ENCODE peak calls at places on chromosomes 4 and X, in four cellular contexts. C is HepG2, T is K562, M is WTC11. F is an unnamed sample.

GRCh38 chrX:154355776-154356140 is 18.7 kb downstream of the FLNA start:
- DNase-seq in T (no peak), C (no peak), M (no peak), F (no peak)

GRCh38 chr4:147492761-147493160 is 11.9 kb downstream of the EDNRA start:
- DNase-seq in T (no peak), C (no peak), M (no peak), F (no peak)

GRCh38 chr4:80266267-80266901 is at the start of gene FGF5:
- DNase-seq in T (peak; percentile 88), M (peak; percentile 52), C (no peak), F (peak; percentile 53)

GRCh38 chr4:97994765-97995465 is 148.4 kb downstream of the STPG2 start:
- DNase-seq in M (no peak), T (no peak), C (no peak), F (no peak)

GRCh38 chrX:125710403-125711062 is 390.9 kb downstream of the TEX13C start:
- DNase-seq in M (no peak), T (no peak), C (no peak), F (no peak)

GRCh38 chr4:15436515-15436914 is 8.7 kb downstream of the C1QTNF7 start:
- DNase-seq in M (no peak), T (no peak), C (no peak), F (no peak)

GRCh38 chrX:10722804-10723364 is 102.5 kb upstream of the MID1 start:
- DNase-seq in M (peak; percentile 67), T (peak; percentile 49), C (no peak), F (peak; percentile 71)

GRCh38 chr4:88005086-88005485 is 2.3 kb upstream of the PKD2 start:
- DNase-seq in C (no peak), M (no peak), T (no peak), F (no peak)

GRCh38 chrX:98068210-98068609 is 1184.5 kb downstream of the RPA4 start:
- DNase-seq in M (no peak), C (no peak), T (no peak), F (no peak)

GRCh38 chr4:68388347-68388746 is 38.5 kb upstream of the YTHDC1 start:
- DNase-seq in C (no peak), T (no peak), M (no peak), F (no peak)

GRCh38 chr4:68385267-68385666 is 35.4 kb upstream of the YTHDC1 start:
- DNase-seq in C (no peak), M (no peak), T (no peak), F (no peak)

GRCh38 chr4:68378226-68378625 is 28.3 kb upstream of the YTHDC1 start:
- DNase-seq in M (no peak), C (no peak), T (no peak), F (no peak)

DNA sequence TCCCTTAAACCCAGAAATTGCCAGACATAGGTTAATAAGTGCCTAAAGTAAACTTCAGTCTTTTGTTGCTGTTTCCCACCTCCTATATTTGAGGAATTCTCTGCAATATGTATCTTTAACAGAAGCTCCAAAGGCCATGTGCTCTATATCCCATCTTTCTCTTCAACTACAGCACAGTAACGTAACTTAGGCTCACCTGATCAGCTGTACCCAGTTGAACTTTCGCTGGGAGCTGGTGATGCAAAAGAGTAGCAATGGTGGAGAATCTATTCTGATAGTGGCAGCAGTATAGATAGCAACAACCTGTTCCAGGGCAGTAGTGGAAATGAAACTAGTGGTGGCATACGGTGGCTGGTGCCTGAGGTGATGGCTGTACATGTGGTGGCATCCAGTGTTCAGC is 33.2 kb upstream of the YTHDC1 start:
- DNase-seq in T (no peak), C (peak; percentile 15), M (no peak), F (no peak)
- TF ChIP-seq CREB1 in T (no peak), C (no peak), M (no peak), F (no peak)

DNA sequence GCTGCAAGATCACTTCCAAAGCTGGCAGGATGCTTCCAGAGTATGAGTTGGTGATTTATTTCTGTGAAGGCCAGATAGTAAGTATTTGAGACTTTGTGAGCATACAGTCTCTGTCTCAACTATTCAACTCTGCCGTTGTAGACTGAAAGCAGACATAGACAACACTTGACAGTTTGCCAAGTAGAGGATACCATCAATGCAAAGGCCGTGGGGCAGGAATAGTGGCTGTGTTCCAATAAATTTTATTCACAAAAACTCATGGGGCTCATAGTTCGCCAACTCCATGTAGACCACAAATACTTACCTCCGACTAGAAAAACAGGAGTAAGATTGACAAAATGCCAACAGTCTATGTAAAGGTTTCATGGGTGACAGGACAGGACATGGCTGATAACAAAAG is 3.7 kb upstream of the PIR start:
- DNase-seq in M (no peak), T (no peak), C (no peak), F (no peak)
- TF ChIP-seq CREB1 in M (no peak), T (no peak), C (no peak), F (no peak)

DNA sequence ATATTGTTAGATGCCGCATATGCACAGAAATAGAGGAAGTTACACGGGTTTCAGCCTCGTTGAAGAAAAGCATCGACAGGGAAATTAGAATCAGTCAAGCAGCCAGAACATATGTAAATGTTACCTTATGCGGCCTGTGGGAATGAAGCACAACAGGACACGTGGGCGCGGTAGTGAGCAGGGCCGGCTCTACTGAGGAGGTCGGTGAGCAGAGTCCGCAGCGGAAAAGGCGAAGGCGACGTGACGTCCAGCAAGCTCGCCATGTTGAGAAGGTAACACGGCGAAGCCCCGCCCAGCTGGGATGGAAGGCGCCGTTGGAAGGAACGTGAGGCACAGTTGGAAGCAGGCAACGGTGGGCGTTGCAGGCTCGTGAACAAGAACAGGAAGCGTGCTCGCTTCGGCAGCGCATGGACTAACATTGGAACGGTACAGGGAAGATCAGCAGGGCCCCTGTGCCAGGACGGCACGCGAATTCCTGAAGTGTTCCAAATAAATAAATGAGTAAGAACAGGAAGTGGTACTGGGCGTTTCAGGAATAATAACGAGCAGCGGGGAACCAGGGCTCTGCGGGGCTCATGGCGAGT is 54.6 kb downstream of the MTNR1A start:
- DNase-seq in M (peak; percentile 16), T (peak; percentile 86), C (no peak), F (peak; percentile 9)
- TF ChIP-seq CREB1 in M (no peak), T (peak; percentile 77), C (no peak), F (no peak)

GRCh38 chr4:170226288-170226687 is 136.5 kb upstream of the AADAT start:
- DNase-seq in M (no peak), C (no peak), T (no peak), F (peak; percentile 13)
- TF ChIP-seq CREB1 in M (no peak), C (no peak), T (no peak), F (no peak)

GRCh38 chr4:162038112-162038511 is 125.7 kb downstream of the FSTL5 start:
- DNase-seq in C (no peak), M (no peak), T (no peak), F (no peak)
- TF ChIP-seq CREB1 in C (no peak), M (no peak), T (no peak), F (no peak)

GRCh38 chr4:76952071-76952470 is 2.5 kb downstream of the SEPTIN11 start:
- DNase-seq in T (peak; percentile 28), M (no peak), C (no peak), F (no peak)
- TF ChIP-seq CREB1 in T (no peak), M (no peak), C (no peak), F (no peak)

GRCh38 chr4:94746746-94747145 is 11.0 kb upstream of the BMPR1B start:
- DNase-seq in C (no peak), M (no peak), T (no peak), F (no peak)
- TF ChIP-seq CREB1 in C (no peak), M (no peak), T (no peak), F (no peak)